ENCODE peak calls at places on chromosome 14, in four cellular contexts. One of them, this sample, is unnamed.

GRCh38 chr14:56870336-56870735 is 60.1 kb upstream of the OTX2 start:
- DNase-seq in lung: no peak
- DNase-seq in PC-3: no peak
- DNase-seq in nephron progenitor cell: no peak
- DNase-seq in this sample: no peak

GRCh38 chr14:77622562-77622961 is 6.1 kb upstream of the SPTLC2 start:
- DNase-seq in lung: peak; percentile 73
- DNase-seq in PC-3: peak; percentile 69
- DNase-seq in nephron progenitor cell: no peak
- DNase-seq in this sample: no peak

GRCh38 chr14:104105822-104106470 is 20.4 kb downstream of the ASPG start:
- DNase-seq in lung: no peak
- DNase-seq in PC-3: no peak
- DNase-seq in nephron progenitor cell: peak; percentile 1
- DNase-seq in this sample: no peak

GRCh38 chr14:66600416-66600815 is 92.5 kb downstream of the GPHN start:
- DNase-seq in lung: no peak
- DNase-seq in PC-3: peak; percentile 45
- DNase-seq in nephron progenitor cell: no peak
- DNase-seq in this sample: no peak

GRCh38 chr14:69288001-69288771 is 28.2 kb downstream of the GALNT16 start:
- DNase-seq in lung: no peak
- DNase-seq in PC-3: peak; percentile 47
- DNase-seq in nephron progenitor cell: peak; percentile 23
- DNase-seq in this sample: no peak

GRCh38 chr14:31716208-31716607 is 155.0 kb downstream of the NUBPL start:
- DNase-seq in lung: no peak
- DNase-seq in PC-3: no peak
- DNase-seq in nephron progenitor cell: no peak
- DNase-seq in this sample: no peak

GRCh38 chr14:59576332-59577294 is at the start of gene CCDC175:
- DNase-seq in lung: peak; percentile 79
- DNase-seq in PC-3: peak; percentile 98
- DNase-seq in nephron progenitor cell: peak; percentile 97
- DNase-seq in this sample: peak; percentile 84

GRCh38 chr14:30888480-30889243 is 14.3 kb downstream of the COCH start:
- DNase-seq in lung: no peak
- DNase-seq in PC-3: no peak
- DNase-seq in nephron progenitor cell: no peak
- DNase-seq in this sample: no peak

GRCh38 chr14:30854492-30854891 is 19.9 kb upstream of the COCH start:
- DNase-seq in lung: no peak
- DNase-seq in PC-3: peak; percentile 52
- DNase-seq in nephron progenitor cell: no peak
- DNase-seq in this sample: peak; percentile 35

GRCh38 chr14:24057867-24058259 is 6.1 kb downstream of the CARMIL3 start:
- DNase-seq in lung: no peak
- DNase-seq in PC-3: no peak
- DNase-seq in nephron progenitor cell: no peak
- DNase-seq in this sample: no peak

GRCh38 chr14:61929651-61930050 is 167.4 kb downstream of the SNAPC1 start:
- DNase-seq in lung: no peak
- DNase-seq in PC-3: no peak
- DNase-seq in nephron progenitor cell: no peak
- DNase-seq in this sample: no peak

GRCh38 chr14:99268776-99269510 is 3.1 kb downstream of the BCL11B start:
- DNase-seq in lung: no peak
- DNase-seq in PC-3: no peak
- DNase-seq in nephron progenitor cell: no peak
- DNase-seq in this sample: no peak

GRCh38 chr14:31867570-31867969 is 209.5 kb upstream of the ARHGAP5 start:
- DNase-seq in lung: no peak
- DNase-seq in PC-3: no peak
- DNase-seq in nephron progenitor cell: no peak
- DNase-seq in this sample: no peak

GRCh38 chr14:73861060-73861459 is 9.4 kb downstream of the PTGR2 start:
- DNase-seq in lung: no peak
- DNase-seq in PC-3: no peak
- DNase-seq in nephron progenitor cell: no peak
- DNase-seq in this sample: no peak

GRCh38 chr14:94103554-94104165 is 6.9 kb upstream of the IFI27 start:
- DNase-seq in lung: no peak
- DNase-seq in PC-3: no peak
- DNase-seq in nephron progenitor cell: no peak
- DNase-seq in this sample: no peak

GRCh38 chr14:52021971-52022600 is 32.7 kb downstream of the RTRAF start:
- DNase-seq in lung: no peak
- DNase-seq in PC-3: no peak
- DNase-seq in nephron progenitor cell: no peak
- DNase-seq in this sample: peak; percentile 62

DNA sequence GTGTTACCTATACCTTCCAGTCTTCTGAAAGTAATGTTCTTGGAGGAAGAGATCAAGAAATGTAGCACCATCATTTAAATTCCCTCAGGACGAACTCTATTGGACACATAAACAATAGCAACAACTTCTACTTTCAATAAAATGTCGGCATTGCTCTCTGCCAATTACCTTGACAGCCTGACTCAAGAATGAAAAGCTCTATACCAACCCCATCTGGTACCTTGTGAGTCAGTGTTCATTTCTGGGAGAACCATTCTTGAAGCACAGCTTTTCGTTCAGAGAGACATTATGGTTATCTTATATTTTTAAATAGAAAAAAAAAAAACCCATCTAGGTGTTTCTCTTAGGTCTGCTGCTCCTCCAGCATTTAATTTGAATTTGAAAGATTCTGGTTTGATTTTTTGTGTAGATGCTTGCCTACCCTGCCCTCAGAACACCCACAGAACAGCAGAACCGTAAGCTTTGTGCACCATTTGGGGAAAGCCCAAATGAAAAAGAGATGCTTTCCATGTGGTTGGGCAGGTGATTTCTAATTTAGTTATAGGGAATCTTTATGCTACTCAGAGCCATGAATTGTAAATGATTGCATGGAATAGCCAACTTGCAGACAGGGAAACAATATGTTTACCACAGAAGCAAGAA is 156.0 kb downstream of the SAMD4A start:
- DNase-seq in lung: no peak
- DNase-seq in PC-3: peak; percentile 79
- DNase-seq in nephron progenitor cell: no peak
- DNase-seq in this sample: peak; percentile 15
- TF ChIP-seq CTCF in lung: no peak
- TF ChIP-seq CTCF in PC-3: peak; percentile 85
- TF ChIP-seq CTCF in nephron progenitor cell: peak; percentile 34
- TF ChIP-seq CTCF in this sample: peak; percentile 55

DNA sequence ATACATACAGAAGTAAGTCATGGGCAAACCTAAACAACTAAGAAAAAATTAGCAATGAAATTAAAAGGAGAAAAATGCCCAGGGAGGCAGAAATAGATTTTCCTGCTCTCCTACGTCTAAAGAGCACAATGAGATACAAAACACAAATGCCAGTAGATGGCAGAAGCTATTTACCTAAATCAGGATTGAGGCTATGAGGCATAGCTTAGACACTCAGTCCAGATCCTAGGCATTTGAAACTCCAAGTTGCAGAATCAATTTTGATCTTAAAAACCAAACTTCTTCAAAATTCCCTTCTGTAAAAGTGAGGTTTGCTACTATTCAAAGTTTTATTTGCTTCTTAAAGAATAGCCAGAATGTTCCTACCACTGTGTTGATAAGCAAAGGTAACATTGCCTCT is 368.6 kb downstream of the DAD1 start:
- DNase-seq in lung: no peak
- DNase-seq in PC-3: peak; percentile 68
- DNase-seq in nephron progenitor cell: no peak
- DNase-seq in this sample: no peak
- TF ChIP-seq CTCF in lung: no peak
- TF ChIP-seq CTCF in PC-3: peak; percentile 61
- TF ChIP-seq CTCF in nephron progenitor cell: no peak
- TF ChIP-seq CTCF in this sample: no peak

GRCh38 chr14:95196268-95196667 is 38.9 kb upstream of the DICER1 start:
- DNase-seq in lung: no peak
- DNase-seq in PC-3: peak; percentile 14
- DNase-seq in nephron progenitor cell: no peak
- DNase-seq in this sample: peak; percentile 68
- TF ChIP-seq CTCF in lung: no peak
- TF ChIP-seq CTCF in PC-3: peak; percentile 26
- TF ChIP-seq CTCF in nephron progenitor cell: peak; percentile 6
- TF ChIP-seq CTCF in this sample: peak; percentile 45

GRCh38 chr14:100645986-100646314 is 58.7 kb upstream of the BEGAIN start:
- DNase-seq in lung: no peak
- DNase-seq in PC-3: no peak
- DNase-seq in nephron progenitor cell: no peak
- DNase-seq in this sample: no peak
- TF ChIP-seq CTCF in lung: no peak
- TF ChIP-seq CTCF in PC-3: peak; percentile 6
- TF ChIP-seq CTCF in nephron progenitor cell: no peak
- TF ChIP-seq CTCF in this sample: no peak

GRCh38 chr14:55749946-55750345 is 169.9 kb downstream of the KTN1 start:
- DNase-seq in lung: no peak
- DNase-seq in PC-3: no peak
- DNase-seq in nephron progenitor cell: no peak
- DNase-seq in this sample: no peak
- TF ChIP-seq CTCF in lung: no peak
- TF ChIP-seq CTCF in PC-3: peak; percentile 24
- TF ChIP-seq CTCF in nephron progenitor cell: no peak
- TF ChIP-seq CTCF in this sample: no peak

GRCh38 chr14:64391113-64391725 is 3.1 kb downstream of the MTHFD1 start:
- DNase-seq in lung: no peak
- DNase-seq in PC-3: no peak
- DNase-seq in nephron progenitor cell: no peak
- DNase-seq in this sample: no peak
- TF ChIP-seq CTCF in lung: no peak
- TF ChIP-seq CTCF in PC-3: no peak
- TF ChIP-seq CTCF in nephron progenitor cell: no peak
- TF ChIP-seq CTCF in this sample: no peak

This sample was measured in GM13977.